ENCODE peak calls at places on chromosomes 3 and 15, in eight cellular contexts. Z, U, I, T, P, O, J and A are unnamed samples.

GRCh38 chr15:74317820-74318375 is 49.5 kb downstream of the CYP11A1 start:
- DNase-seq in Z (peak), U (peak), O (peak), J (no peak), T (peak), P (no peak), I (no peak), A (no peak)

GRCh38 chr3:141542202-141542959 is 55.6 kb downstream of the RASA2 start:
- DNase-seq in T (no peak), P (no peak), U (no peak), O (no peak), J (no peak), Z (no peak), I (no peak), A (no peak)

GRCh38 chr15:63973212-63974009 is 72.9 kb downstream of the DAPK2 start:
- DNase-seq in T (no peak), P (no peak), I (no peak), J (no peak), Z (peak), U (no peak), O (no peak), A (no peak)

GRCh38 chr3:160372780-160373179 is 26.2 kb downstream of the IFT80 start:
- DNase-seq in P (peak), U (no peak), T (no peak), O (no peak), J (no peak), Z (peak), I (no peak), A (no peak)

GRCh38 chr3:87196879-87197278 is 30.2 kb upstream of the CHMP2B start:
- DNase-seq in J (no peak), O (no peak), U (no peak), P (no peak), T (no peak), Z (no peak), I (no peak), A (no peak)

GRCh38 chr3:60266444-60266843 is 984.8 kb downstream of the FHIT start:
- DNase-seq in O (no peak), Z (no peak), T (no peak), U (no peak), P (no peak), I (no peak), J (no peak), A (no peak)

GRCh38 chr3:196214783-196215441 is 1.4 kb upstream of the SLC51A start:
- DNase-seq in P (no peak), Z (no peak), T (no peak), U (no peak), I (no peak), O (no peak), J (no peak), A (no peak)

GRCh38 chr3:168870892-168871291 is 775.2 kb upstream of the GOLIM4 start:
- DNase-seq in P (no peak), U (no peak), I (no peak), Z (no peak), J (no peak), T (no peak), O (no peak), A (no peak)

GRCh38 chr3:12454076-12454807 is 30.0 kb upstream of the TSEN2 start:
- DNase-seq in I (no peak), P (no peak), O (no peak), U (no peak), J (no peak), Z (peak), T (no peak), A (no peak)

GRCh38 chr3:95289295-95289694 is 1226.4 kb downstream of the NSUN3 start:
- DNase-seq in I (no peak), O (no peak), U (no peak), J (no peak), P (no peak), T (no peak), Z (no peak), A (no peak)

GRCh38 chr15:77224352-77224751 is 153.4 kb upstream of the TSPAN3 start:
- DNase-seq in T (no peak), O (no peak), P (no peak), I (no peak), U (no peak), Z (no peak), J (no peak), A (no peak)

GRCh38 chr3:13076255-13076654 is 3.0 kb upstream of the IQSEC1 start:
- DNase-seq in P (no peak), Z (no peak), U (no peak), J (no peak), O (no peak), T (no peak), I (no peak), A (no peak)

GRCh38 chr3:134197681-134198261 is 52.9 kb downstream of the RYK start:
- DNase-seq in P (peak), J (no peak), T (no peak), Z (peak), U (peak), O (no peak), I (no peak), A (no peak)

GRCh38 chr3:99625237-99625622 is 13.2 kb upstream of the COL8A1 start:
- DNase-seq in P (peak), J (no peak), U (no peak), T (no peak), I (no peak), O (no peak), Z (no peak), A (no peak)

GRCh38 chr3:182682263-182683229 is 110.8 kb upstream of the ATP11B start:
- DNase-seq in I (peak), O (no peak), J (peak), T (peak), U (peak), Z (peak), P (no peak), A (peak)

GRCh38 chr3:189202583-189202982 is 30.8 kb downstream of the TPRG1 start:
- DNase-seq in P (no peak), Z (no peak), U (no peak), I (no peak), O (no peak), T (no peak), J (no peak), A (no peak)

GRCh38 chr15:98799461-98799971 is 151.2 kb downstream of the IGF1R start:
- DNase-seq in O (no peak), T (no peak), U (no peak), Z (no peak), J (no peak), I (no peak), P (peak), A (no peak)

GRCh38 chr3:11819146-11819545 is 27.5 kb downstream of the TAMM41 start:
- DNase-seq in J (no peak), I (no peak), T (no peak), O (no peak), U (no peak), Z (no peak), P (no peak), A (no peak)

GRCh38 chr3:77816470-77816869 is 776.6 kb downstream of the ROBO2 start:
- DNase-seq in O (no peak), Z (no peak), P (no peak), J (no peak), I (no peak), T (no peak), U (no peak), A (no peak)

GRCh38 chr3:69248394-69248793 is 126.0 kb upstream of the LMOD3 start:
- DNase-seq in J (no peak), Z (no peak), U (no peak), P (no peak), I (no peak), O (no peak), T (no peak), A (no peak)

GRCh38 chr15:101121511-101122090 is 130.2 kb downstream of the CHSY1 start:
- DNase-seq in P (peak), Z (peak), I (peak), U (peak), O (peak), T (peak), J (peak), A (peak)

GRCh38 chr15:33699691-33700447 is 268.4 kb upstream of the CHRM5 start:
- DNase-seq in J (no peak), T (no peak), I (no peak), P (no peak), U (no peak), O (no peak), Z (no peak), A (no peak)

GRCh38 chr3:118267588-118267987 is 767.1 kb downstream of the IGSF11 start:
- DNase-seq in J (no peak), T (no peak), O (no peak), U (no peak), Z (no peak), I (no peak), P (peak), A (no peak)

GRCh38 chr3:88984832-88985231 is 122.6 kb upstream of the EPHA3 start:
- DNase-seq in J (no peak), O (no peak), Z (no peak), T (no peak), U (no peak), P (no peak), I (no peak), A (no peak)

GRCh38 chr3:172202797-172203196 is 163.4 kb downstream of the FNDC3B start:
- DNase-seq in U (no peak), I (no peak), O (no peak), T (no peak), J (no peak), Z (no peak), P (no peak), A (no peak)

GRCh38 chr15:44194397-44195150 is 497 bp downstream of the FRMD5 start:
- DNase-seq in P (no peak), I (peak), U (peak), J (peak), T (peak), O (no peak), Z (peak), A (peak)

GRCh38 chr15:41332788-41333527 is at the start of gene NUSAP1:
- DNase-seq in I (no peak), P (peak), J (no peak), U (no peak), T (peak), O (no peak), Z (peak), A (no peak)

GRCh38 chr3:50112462-50112861 is 23.7 kb downstream of the RBM5 start:
- DNase-seq in O (no peak), P (no peak), J (no peak), Z (no peak), U (no peak), I (no peak), T (no peak), A (no peak)